ENCODE peak calls at places on chromosome 4, in five cellular contexts. I, K, E, N and L are unnamed samples.

GRCh38 chr4:125283702-125284279 is 31.0 kb upstream of the FAT4 start:
- DNase-seq in K (peak), I (peak), N (no peak), E (no peak), L (no peak)

GRCh38 chr4:85498068-85498733 is 23.3 kb downstream of the ARHGAP24 start:
- DNase-seq in N (no peak), I (no peak), K (peak), E (peak), L (peak)

GRCh38 chr4:37685726-37686372 is 327 bp downstream of the RELL1 start:
- DNase-seq in E (peak), K (peak), I (peak), N (peak), L (no peak)

GRCh38 chr4:1500231-1500965 is 94.2 kb upstream of the NKX1-1 start:
- DNase-seq in E (peak), N (no peak), I (no peak), K (no peak), L (no peak)

GRCh38 chr4:85761803-85762202 is 286.9 kb downstream of the ARHGAP24 start:
- DNase-seq in K (peak), I (no peak), E (peak), N (no peak), L (no peak)

GRCh38 chr4:98745372-98745771 is 87.0 kb upstream of the TSPAN5 start:
- DNase-seq in I (no peak), K (peak), N (no peak), E (no peak), L (no peak)

GRCh38 chr4:108048997-108049396 is 59.3 kb downstream of the HADH start:
- DNase-seq in N (no peak), I (no peak), E (no peak), K (no peak), L (no peak)

GRCh38 chr4:140099993-140100392 is 54.0 kb downstream of the MAML3 start:
- DNase-seq in N (no peak), K (no peak), E (peak), I (no peak), L (no peak)

GRCh38 chr4:117699595-117699994 is 334.7 kb upstream of the NDST3 start:
- DNase-seq in N (no peak), I (no peak), K (no peak), E (no peak), L (no peak)